ENCODE peak calls at places on chromosomes 13 and 19, in eight cellular contexts. H is endothelial cell of umbilical vein, Q is GM23248, E is fibroblast of lung, N is neuronal stem cell, U is astrocyte, Z is osteoblast, K is GM23338. X is an unnamed sample.

GRCh38 chr13:102020611-102021216 is 381.1 kb downstream of the FGF14 start:
- DNase-seq in H (no peak), Q (no peak), Z (no peak), N (no peak), K (no peak), U (peak; percentile 72), E (no peak), X (no peak)

GRCh38 chr13:73440296-73440895 is 381.6 kb downstream of the KLF5 start:
- DNase-seq in N (no peak), Q (peak; percentile 16), H (no peak), K (peak; percentile 54), E (peak; percentile 6), U (no peak), Z (no peak), X (no peak)

GRCh38 chr13:82749551-82749950 is 1132.7 kb downstream of the SLITRK1 start:
- DNase-seq in E (peak; percentile 50), N (no peak), U (no peak), H (no peak), Q (no peak), K (no peak), Z (no peak), X (no peak)

GRCh38 chr19:40962460-40962961 is 28.6 kb upstream of the CYP2B6 start:
- DNase-seq in N (no peak), Q (peak; percentile 10), H (no peak), K (no peak), Z (peak; percentile 59), E (no peak), U (peak; percentile 3), X (no peak)

GRCh38 chr19:53982611-53983010 is 8.8 kb upstream of the CACNG6 start:
- DNase-seq in N (no peak), E (peak; percentile 6), Q (peak; percentile 46), Z (peak; percentile 86), U (no peak), H (peak; percentile 25), K (peak; percentile 47), X (no peak)

GRCh38 chr19:15081911-15082310 is at the start of gene OR1I1:
- DNase-seq in E (no peak), N (no peak), Q (no peak), Z (no peak), H (no peak), K (no peak), U (no peak), X (no peak)

GRCh38 chr19:50654882-50655281 is 5.6 kb downstream of the C19orf81 start:
- DNase-seq in Z (no peak), N (no peak), H (no peak), E (no peak), K (no peak), U (no peak), Q (no peak), X (no peak)

GRCh38 chr13:111555906-111556305 is 235.5 kb downstream of the TEX29 start:
- DNase-seq in U (no peak), E (no peak), N (no peak), H (no peak), Z (no peak), Q (no peak), K (no peak), X (no peak)

GRCh38 chr13:24473646-24474045 is 38.9 kb downstream of the PARP4 start:
- DNase-seq in N (no peak), K (no peak), Z (no peak), H (no peak), E (no peak), Q (no peak), U (no peak), X (no peak)

GRCh38 chr13:99686157-99686572 is 184.9 kb downstream of the TM9SF2 start:
- DNase-seq in Q (peak; percentile 33), H (no peak), K (peak; percentile 52), U (peak; percentile 20), Z (peak; percentile 52), E (no peak), N (no peak), X (no peak)

GRCh38 chr19:51258165-51258564 is 7.3 kb downstream of the SIGLECL1 start:
- DNase-seq in N (no peak), H (no peak), E (no peak), K (no peak), U (no peak), Z (no peak), Q (no peak), X (peak; percentile 64)

GRCh38 chr13:91045351-91046034 is 302.0 kb upstream of the MIR17HG start:
- DNase-seq in U (no peak), N (peak; percentile 5), E (peak; percentile 29), Z (peak; percentile 23), Q (peak; percentile 12), K (peak; percentile 25), H (no peak), X (peak; percentile 66)

GRCh38 chr19:30722236-30722635 is 350.1 kb downstream of the ZNF536 start:
- DNase-seq in H (no peak), E (no peak), Z (no peak), N (no peak), U (no peak), Q (no peak), K (no peak), X (no peak)

GRCh38 chr19:6736169-6736916 is 1.0 kb downstream of the GPR108 start:
- DNase-seq in K (peak; percentile 75), U (peak; percentile 79), N (peak; percentile 63), H (peak; percentile 84), E (peak; percentile 89), Z (peak; percentile 100), Q (peak; percentile 94), X (peak; percentile 86)

GRCh38 chr19:46784262-46785053 is 3.9 kb downstream of the SLC1A5 start:
- DNase-seq in E (peak; percentile 93), H (peak; percentile 74), Q (peak; percentile 93), U (peak; percentile 73), K (peak; percentile 82), Z (peak; percentile 98), N (peak; percentile 29), X (peak; percentile 80)

GRCh38 chr19:49441960-49442350 is 628 bp upstream of the SLC17A7 start:
- DNase-seq in Q (no peak), N (no peak), H (no peak), U (no peak), K (no peak), Z (peak; percentile 87), E (no peak), X (no peak)
- H3K4me3 ChIP-seq in Q (peak overlapping the region; percentile 82), N (no peak overlapping the region), H (no peak overlapping the region), U (no peak overlapping the region), K (peak overlapping the region; percentile 61), Z (peak overlapping the region; percentile 76), E (no peak overlapping the region), X (no peak overlapping the region)

DNA sequence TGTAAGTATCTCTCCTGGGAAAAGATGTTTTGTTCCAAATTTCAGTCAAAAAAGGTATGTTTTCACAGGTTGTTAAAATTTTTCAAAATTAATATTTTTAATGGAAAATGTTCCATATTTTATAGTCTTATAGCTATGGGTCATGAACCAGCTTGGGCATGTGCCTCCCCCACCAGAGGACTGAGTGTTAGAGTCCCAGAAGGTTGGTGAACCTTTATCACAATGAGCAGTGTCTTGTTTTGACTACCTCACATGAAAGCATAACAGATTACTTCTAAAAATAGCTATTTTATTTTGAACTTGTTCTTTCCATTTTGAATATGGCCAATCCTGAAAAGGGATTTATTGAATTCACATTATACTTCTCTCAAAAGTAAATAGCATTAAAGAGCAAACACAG is 112.5 kb upstream of the TSC22D1 start:
- DNase-seq in Z (no peak), H (no peak), N (no peak), Q (no peak), E (no peak), U (no peak), K (no peak), X (no peak)
- H3K4me1 ChIP-seq in Z (peaks cover 4% of the 10 kb centered on the region), H (no peaks in the 10 kb centered on the region), N (no peaks in the 10 kb centered on the region), Q (peaks cover 5% of the 10 kb centered on the region), E (no peaks in the 10 kb centered on the region), U (no peaks in the 10 kb centered on the region), K (no peaks in the 10 kb centered on the region), X (no peaks in the 10 kb centered on the region)

GRCh38 chr19:19602136-19602712 is 16.3 kb downstream of the PBX4 start:
- DNase-seq in N (no peak), H (no peak), U (no peak), Q (no peak), Z (no peak), K (no peak), E (no peak), X (no peak)

GRCh38 chr19:19602713-19603320 is 15.7 kb downstream of the PBX4 start:
- DNase-seq in E (no peak), Z (peak; percentile 58), Q (no peak), H (no peak), U (no peak), K (peak; percentile 48), N (no peak), X (no peak)

GRCh38 chr19:19600793-19601346 is 17.6 kb downstream of the PBX4 start:
- DNase-seq in Z (no peak), H (no peak), N (no peak), U (no peak), E (no peak), Q (no peak), K (no peak), X (no peak)

GRCh38 chr19:19610376-19611240 is 7.9 kb downstream of the PBX4 start:
- DNase-seq in Z (peak; percentile 17), H (no peak), E (peak; percentile 22), N (no peak), Q (no peak), K (no peak), U (no peak), X (no peak)

DNA sequence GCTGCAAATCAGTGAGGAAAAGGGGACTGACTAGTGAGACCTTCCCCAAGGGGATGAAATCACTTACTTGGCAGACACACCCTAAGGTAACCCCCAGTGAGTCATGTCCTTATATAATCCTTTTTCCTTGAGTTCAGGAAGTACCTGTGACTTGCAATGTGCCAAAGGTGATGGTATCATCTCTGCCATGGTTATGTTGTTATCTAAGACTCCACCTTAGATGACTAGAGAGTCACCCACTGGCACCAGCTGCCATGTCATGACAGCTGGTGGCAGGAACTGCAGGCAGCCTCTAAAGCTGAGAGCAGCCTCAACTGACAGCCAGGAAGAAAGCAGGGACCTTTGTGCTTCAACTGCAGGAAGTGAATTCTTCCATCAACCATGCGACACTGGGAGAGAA is 12.5 kb downstream of the PBX4 start:
- DNase-seq in K (no peak), E (no peak), Z (peak; percentile 64), U (peak; percentile 20), Q (no peak), H (no peak), N (no peak), X (no peak)
- H2AFZ ChIP-seq in K (no peak overlapping the region), E (no peak overlapping the region), Z (no peak overlapping the region), U (no peak overlapping the region), Q (no peak overlapping the region), H (no peak overlapping the region), N (no peak overlapping the region), X (no peak overlapping the region)

DNA sequence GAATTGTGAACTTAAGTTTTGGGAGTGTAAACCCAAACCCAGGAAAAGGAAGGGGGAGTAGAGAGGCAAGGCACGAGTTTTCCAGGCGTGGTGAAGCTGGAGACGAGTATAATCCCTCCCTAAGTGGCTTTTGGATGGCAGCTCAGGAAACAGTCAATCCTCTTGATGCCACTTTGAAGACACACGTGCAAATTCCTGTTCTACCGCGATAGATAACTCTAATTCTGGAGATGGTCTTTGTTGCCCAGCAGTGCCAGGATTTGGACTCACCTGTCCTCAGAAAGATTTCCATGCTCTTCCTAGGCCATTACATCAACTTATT is 2.0 kb downstream of the HS6ST3 start:
- DNase-seq in E (no peak), U (no peak), Q (no peak), Z (peak; percentile 48), K (no peak), N (no peak), H (no peak), X (no peak)
- H3K4me3 ChIP-seq in E (no peak overlapping the region), U (no peak overlapping the region), Q (no peak overlapping the region), Z (no peak overlapping the region), K (peak overlapping the region; percentile 71), N (peak overlapping the region; percentile 74), H (no peak overlapping the region), X (no peak overlapping the region)

GRCh38 chr13:44014501-44014900 is 134.8 kb downstream of the LACC1 start:
- DNase-seq in E (no peak), N (no peak), Z (no peak), U (no peak), Q (no peak), H (peak; percentile 26), K (no peak), X (no peak)
- H3K4me1 ChIP-seq in E (no peaks in the 10 kb centered on the region), N (peaks cover 2% of the 10 kb centered on the region), Z (peaks cover 8% of the 10 kb centered on the region), U (peaks cover 13% of the 10 kb centered on the region), Q (peaks cover 8% of the 10 kb centered on the region), H (peaks cover 14% of the 10 kb centered on the region), K (no peaks in the 10 kb centered on the region), X (no peaks in the 10 kb centered on the region)